ENCODE peak calls at places on chromosomes 16 and 17, in four cellular contexts. J, X, R and Y are unnamed samples.

GRCh38 chr17:31674305-31674704 is 184.7 kb downstream of the COPRS start:
- DNase-seq in J (no peak), X (no peak), R (no peak), Y (no peak)

GRCh38 chr16:23889189-23889588 is 53.4 kb downstream of the PRKCB start:
- DNase-seq in J (no peak), X (no peak), R (no peak), Y (no peak)

GRCh38 chr16:84332975-84333684 is 35.2 kb upstream of the ATP2C2 start:
- DNase-seq in J (no peak), X (no peak), R (no peak), Y (no peak)

GRCh38 chr17:35889241-35889640 is 9.1 kb upstream of the CCL5 start:
- DNase-seq in J (no peak), X (no peak), R (no peak), Y (no peak)

GRCh38 chr17:66900126-66901010 is 64.1 kb upstream of the CACNG4 start:
- DNase-seq in J (peak), X (no peak), R (peak), Y (no peak)

GRCh38 chr17:46949291-46950174 is 26.6 kb downstream of the GOSR2 start:
- DNase-seq in J (no peak), X (no peak), R (no peak), Y (no peak)

GRCh38 chr17:56913000-56913866 is 616 bp downstream of the TRIM25 start:
- DNase-seq in J (peak), X (no peak), R (peak), Y (peak)

GRCh38 chr16:55832425-55832787 is 490 bp downstream of the CES1 start:
- DNase-seq in J (no peak), X (no peak), R (no peak), Y (no peak)

GRCh38 chr16:67632415-67633172 is 12.3 kb upstream of the CARMIL2 start:
- DNase-seq in J (no peak), X (no peak), R (no peak), Y (no peak)

GRCh38 chr16:49019081-49019633 is 262.5 kb downstream of the CBLN1 start:
- DNase-seq in J (no peak), X (no peak), R (no peak), Y (peak)

GRCh38 chr17:70208825-70209555 is 39.7 kb downstream of the KCNJ2 start:
- DNase-seq in J (no peak), X (peak), R (no peak), Y (no peak)

GRCh38 chr16:88856122-88856827 is 472 bp downstream of the GALNS start:
- DNase-seq in J (no peak), X (no peak), R (peak), Y (no peak)

GRCh38 chr16:53080345-53081031 is 25.7 kb downstream of the CHD9 start:
- DNase-seq in J (peak), X (no peak), R (no peak), Y (no peak)

GRCh38 chr17:78383725-78384471 is 5.4 kb downstream of the PGS1 start:
- DNase-seq in J (no peak), X (peak), R (no peak), Y (no peak)

GRCh38 chr16:82660078-82660645 is 33.4 kb downstream of the CDH13 start:
- DNase-seq in J (no peak), X (no peak), R (no peak), Y (no peak)

GRCh38 chr17:35289222-35289621 is 46.4 kb downstream of the SLFN5 start:
- DNase-seq in J (no peak), X (no peak), R (no peak), Y (no peak)

GRCh38 chr16:69618307-69618706 is 52.5 kb downstream of the NFAT5 start:
- DNase-seq in J (no peak), X (no peak), R (no peak), Y (no peak)

GRCh38 chr16:46830417-46830901 is 521 bp downstream of the C16orf87 start:
- DNase-seq in J (no peak), X (no peak), R (peak), Y (no peak)

GRCh38 chr16:50315346-50315997 is 49.1 kb downstream of the ADCY7 start:
- DNase-seq in J (peak), X (no peak), R (no peak), Y (no peak)

GRCh38 chr16:1687427-1688316 is 9.6 kb downstream of the JPT2 start:
- DNase-seq in J (no peak), X (no peak), R (no peak), Y (no peak)

GRCh38 chr16:3659200-3659599 is 4.7 kb downstream of the DNASE1 start:
- DNase-seq in J (no peak), X (no peak), R (no peak), Y (no peak)

GRCh38 chr16:19700319-19700781 is 17.7 kb downstream of the KNOP1 start:
- DNase-seq in J (no peak), X (no peak), R (no peak), Y (no peak)

GRCh38 chr16:11485676-11486075 is 101.0 kb downstream of the LITAF start:
- DNase-seq in J (no peak), X (no peak), R (no peak), Y (no peak)

GRCh38 chr17:42107597-42108576 is 4.6 kb downstream of the DHX58 start:
- DNase-seq in J (peak), X (no peak), R (peak), Y (peak)

GRCh38 chr17:64326030-64326419 is 63.0 kb upstream of the TEX2 start:
- DNase-seq in J (no peak), X (no peak), R (no peak), Y (no peak)

GRCh38 chr17:45371414-45372324 is 54.8 kb upstream of the MAP3K14 start:
- DNase-seq in J (peak), X (no peak), R (no peak), Y (peak)

GRCh38 chr16:3131755-3132377 is 3.0 kb upstream of the ZNF213 start:
- DNase-seq in J (peak), X (no peak), R (peak), Y (peak)

GRCh38 chr16:23453338-23454052 is 506 bp upstream of the COG7 start:
- DNase-seq in J (no peak), X (no peak), R (no peak), Y (no peak)

GRCh38 chr16:50599494-50599893 is 51.3 kb downstream of the NKD1 start:
- DNase-seq in J (no peak), X (no peak), R (no peak), Y (no peak)

GRCh38 chr16:25707982-25708583 is 16.3 kb downstream of the HS3ST4 start:
- DNase-seq in J (peak), X (no peak), R (peak), Y (no peak)

GRCh38 chr16:5033256-5034166 is at the start of gene NAGPA:
- DNase-seq in J (peak), X (no peak), R (peak), Y (peak)

GRCh38 chr17:1087381-1088241 is 90.7 kb downstream of the TIMM22 start:
- DNase-seq in J (peak), X (no peak), R (peak), Y (no peak)

GRCh38 chr16:82124651-82125050 is 45.4 kb downstream of the MPHOSPH6 start:
- DNase-seq in J (no peak), X (no peak), R (no peak), Y (no peak)

GRCh38 chr16:47258874-47259461 is 115.2 kb upstream of the NETO2 start:
- DNase-seq in J (peak), X (peak), R (peak), Y (no peak)

GRCh38 chr16:14672403-14672971 is 21.6 kb downstream of the PLA2G10 start:
- DNase-seq in J (no peak), X (peak), R (peak), Y (no peak)

DNA sequence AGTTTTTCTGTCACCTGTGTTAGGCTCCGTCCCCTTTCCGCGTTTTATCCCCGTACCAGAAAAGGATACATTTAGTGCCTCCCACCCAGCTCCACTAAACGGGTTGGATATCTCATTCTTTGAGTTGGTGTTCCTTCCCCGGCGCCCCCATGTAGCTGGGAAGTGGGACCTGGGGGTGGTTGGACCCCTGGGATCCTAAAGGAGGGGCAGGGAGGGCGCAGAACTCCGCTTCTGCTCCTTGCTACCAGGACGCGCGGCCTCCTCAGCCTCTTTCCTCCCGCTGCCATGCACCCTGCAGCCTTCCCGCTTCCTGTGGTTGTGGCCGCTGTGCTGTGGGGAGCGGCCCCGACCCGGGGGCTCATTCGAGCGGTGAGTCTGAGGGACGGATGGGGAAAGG is 555 bp downstream of the RNF167 start:
- DNase-seq in J (no peak), X (no peak), R (no peak), Y (no peak)
- TF ChIP-seq NRF1 in J (no peak), X (no peak), R (no peak), Y (no peak)

DNA sequence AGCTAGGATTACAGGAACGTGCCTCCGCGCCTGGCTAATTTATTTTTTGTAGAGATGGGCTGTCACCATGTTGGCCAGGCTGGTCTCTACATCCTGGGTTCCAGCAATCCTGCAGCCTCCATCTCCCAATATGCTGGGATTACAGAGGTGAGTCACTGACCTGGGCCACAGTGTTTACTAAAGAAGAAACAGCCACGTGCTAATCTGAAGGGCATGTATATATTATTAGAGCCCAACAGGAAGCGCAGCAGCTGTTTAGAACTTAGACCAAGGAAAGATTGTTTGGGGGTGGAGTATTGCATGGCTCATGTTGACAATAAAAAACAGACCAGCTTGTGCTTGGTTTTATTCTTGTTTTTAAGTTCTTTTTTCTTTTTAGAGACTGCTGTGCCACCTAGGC is 60.2 kb downstream of the HAPSTR1 start:
- DNase-seq in J (no peak), X (no peak), R (no peak), Y (no peak)
- TF ChIP-seq NRF1 in J (no peak), X (no peak), R (no peak), Y (no peak)

DNA sequence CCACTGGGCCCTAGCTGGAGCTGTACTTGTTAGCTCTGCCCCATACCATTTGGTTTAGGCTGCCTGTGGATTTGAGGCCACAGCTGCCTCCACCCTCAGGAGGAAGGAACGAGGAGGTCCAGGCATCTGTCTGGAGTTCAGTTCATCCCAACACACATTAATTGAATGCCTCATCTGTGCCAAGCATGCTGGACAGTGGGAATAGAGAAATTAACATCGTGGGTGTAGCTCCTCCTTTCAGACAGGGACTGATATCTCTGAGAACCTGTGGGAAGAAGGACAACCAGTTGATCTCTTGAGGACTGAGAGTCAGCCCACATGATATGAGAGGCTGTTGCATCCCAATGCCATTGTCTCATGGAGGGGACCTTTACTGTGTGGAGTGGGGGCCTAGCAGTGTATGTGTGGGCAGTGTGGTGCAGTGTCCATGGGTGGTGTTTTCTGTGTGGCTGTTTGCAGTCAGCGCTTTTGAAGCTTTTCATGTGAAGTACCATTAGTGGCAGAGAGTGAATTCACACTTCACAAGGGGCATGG is 29.4 kb upstream of the DDX52 start:
- DNase-seq in J (no peak), X (no peak), R (no peak), Y (no peak)
- TF ChIP-seq NRF1 in J (no peak), X (no peak), R (no peak), Y (no peak)

GRCh38 chr17:77329741-77330531 is 189.2 kb downstream of the SEC14L1 start:
- DNase-seq in J (no peak), X (no peak), R (no peak), Y (no peak)

GRCh38 chr17:77331161-77331864 is 190.5 kb downstream of the SEC14L1 start:
- DNase-seq in J (peak), X (peak), R (peak), Y (peak)

GRCh38 chr17:77330602-77331081 is 189.9 kb downstream of the SEC14L1 start:
- DNase-seq in J (no peak), X (no peak), R (no peak), Y (no peak)

GRCh38 chr17:77332981-77333685 is 192.4 kb downstream of the SEC14L1 start:
- DNase-seq in J (no peak), X (no peak), R (peak), Y (no peak)

GRCh38 chr17:77332034-77332971 is 191.5 kb downstream of the SEC14L1 start:
- DNase-seq in J (no peak), X (no peak), R (no peak), Y (no peak)
- TF ChIP-seq NRF1 in J (no peak), X (no peak), R (no peak), Y (no peak)

GRCh38 chr17:44350733-44351226 is 5.7 kb downstream of the GRN start:
- DNase-seq in J (peak), X (peak), R (peak), Y (peak)
- TF ChIP-seq NRF1 in J (no peak), X (no peak), R (no peak), Y (no peak)

GRCh38 chr17:18107971-18108370 is 585 bp upstream of the MYO15A start:
- DNase-seq in J (no peak), X (no peak), R (no peak), Y (no peak)
- TF ChIP-seq NRF1 in J (no peak), X (no peak), R (no peak), Y (no peak)

GRCh38 chr17:7213895-7214299 is 5.7 kb downstream of the DLG4 start:
- DNase-seq in J (peak), X (no peak), R (peak), Y (peak)
- TF ChIP-seq NRF1 in J (no peak), X (no peak), R (no peak), Y (no peak)

GRCh38 chr16:87790278-87791023 is 24.7 kb upstream of the KLHDC4 start:
- DNase-seq in J (peak), X (no peak), R (no peak), Y (no peak)

GRCh38 chr16:87792205-87792565 is 26.4 kb upstream of the KLHDC4 start:
- DNase-seq in J (no peak), X (no peak), R (no peak), Y (no peak)

GRCh38 chr16:87789437-87790277 is 23.9 kb upstream of the KLHDC4 start:
- DNase-seq in J (no peak), X (no peak), R (no peak), Y (no peak)

GRCh38 chr16:87794485-87795078 is 28.8 kb upstream of the KLHDC4 start:
- DNase-seq in J (no peak), X (no peak), R (no peak), Y (no peak)

DNA sequence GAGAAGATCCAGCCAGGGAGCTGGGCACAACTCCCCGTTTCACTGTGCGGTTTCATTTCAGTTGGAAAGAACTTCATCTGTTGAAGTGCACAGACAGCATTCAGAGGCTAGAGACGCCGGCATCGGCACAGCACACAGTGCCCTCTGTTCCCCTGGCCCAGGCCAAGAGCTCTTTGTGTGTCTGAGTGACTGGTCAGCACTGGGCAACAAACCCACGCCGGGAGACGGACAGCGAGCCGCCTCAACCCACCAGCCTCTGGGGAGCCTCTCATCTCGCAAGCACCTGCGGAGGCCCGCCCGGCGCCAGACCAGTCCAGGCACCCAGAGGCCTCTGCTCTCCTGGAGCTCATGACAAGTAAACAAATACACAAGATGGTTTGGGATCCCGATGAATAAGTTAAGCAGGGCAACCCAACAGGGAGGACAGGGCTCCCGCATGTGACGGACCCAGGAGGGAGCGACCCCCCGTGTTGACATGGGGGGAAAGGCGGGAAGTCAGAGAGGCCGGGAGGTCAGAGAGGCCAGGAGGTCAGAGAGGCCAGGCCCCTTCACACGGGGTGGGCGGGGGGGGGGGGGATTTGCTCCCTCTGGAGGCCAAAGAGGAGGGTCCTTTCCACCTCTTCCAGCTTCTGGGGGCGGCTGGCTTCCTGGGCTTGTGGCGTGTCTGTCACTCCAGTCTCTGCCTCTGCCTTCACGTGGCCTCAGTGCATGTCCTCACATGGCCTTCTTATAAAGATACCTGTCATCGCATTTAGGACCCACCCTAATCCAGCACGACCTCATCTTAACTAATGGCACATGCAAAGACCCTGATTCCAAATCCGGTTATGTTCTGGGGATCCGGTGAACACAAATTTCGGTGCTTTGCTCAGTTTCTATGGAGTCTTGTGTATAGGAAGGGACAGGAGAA is 25.8 kb upstream of the KLHDC4 start:
- DNase-seq in J (no peak), X (no peak), R (no peak), Y (no peak)
- TF ChIP-seq NRF1 in J (no peak), X (no peak), R (no peak), Y (no peak)

DNA sequence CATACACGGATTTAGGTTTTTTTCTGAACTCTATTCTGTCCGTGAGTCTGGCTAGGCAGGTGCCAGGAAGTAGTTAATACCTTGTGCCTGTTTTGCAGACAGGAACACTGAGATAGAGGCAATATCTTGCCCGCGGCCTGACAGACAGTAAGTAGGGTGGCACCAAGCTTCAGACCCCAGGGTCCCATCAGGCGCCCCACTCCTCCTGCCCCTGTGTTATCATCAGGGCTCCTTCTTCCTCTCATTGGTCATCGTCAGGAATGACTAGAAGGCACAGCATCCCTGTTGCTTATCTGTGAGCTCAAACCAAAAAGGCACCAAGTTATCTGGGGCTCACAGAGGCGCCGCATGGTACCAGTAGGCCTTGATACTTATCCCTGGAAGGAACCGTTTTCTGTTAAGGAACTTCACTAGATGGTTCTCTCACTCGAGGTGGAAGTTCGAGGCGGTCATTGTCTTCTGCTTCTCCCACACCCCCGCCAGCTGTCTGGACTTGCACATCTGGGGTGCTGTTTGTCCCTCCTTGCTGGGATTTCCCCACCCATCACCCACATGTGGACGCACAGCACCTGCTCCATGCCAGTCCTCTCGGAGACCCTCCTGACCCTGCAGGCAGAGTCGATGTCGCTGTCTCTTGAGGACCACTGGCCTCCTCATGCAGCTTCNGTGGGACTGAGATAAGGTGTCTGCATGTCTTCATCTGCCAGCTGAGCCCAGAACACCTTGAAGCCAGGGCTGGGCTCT is 52.0 kb downstream of the METRNL start:
- DNase-seq in J (no peak), X (no peak), R (peak), Y (no peak)
- TF ChIP-seq NRF1 in J (no peak), X (no peak), R (no peak), Y (no peak)

GRCh38 chr17:75720656-75721462 is at the start of gene ITGB4:
- DNase-seq in J (peak), X (no peak), R (peak), Y (peak)
- TF ChIP-seq NRF1 in J (no peak), X (no peak), R (no peak), Y (no peak)